ENCODE peak calls at places on chromosomes 13 and 19, in nine cellular contexts. One of them, this sample, is unnamed.

GRCh38 chr13:95455782-95456181 is 96.7 kb upstream of the CLDN10 start:
- DNase-seq in activated T-cell treated with anti-CD3 and anti-CD28 coated beads for 1 hour: no peak
- DNase-seq in EL: no peak
- DNase-seq in brain microvascular endothelial cell: no peak
- DNase-seq in Right ventricle myocardium superior: no peak
- DNase-seq in GM04503: no peak
- DNase-seq in Peyer's patch: no peak
- DNase-seq in left ventricle myocardium inferior: no peak
- DNase-seq in NB4: no peak
- DNase-seq in this sample: peak

GRCh38 chr19:35154535-35155406 is at the start of gene FXYD5:
- DNase-seq in activated T-cell treated with anti-CD3 and anti-CD28 coated beads for 1 hour: peak
- DNase-seq in EL: peak
- DNase-seq in brain microvascular endothelial cell: peak
- DNase-seq in Right ventricle myocardium superior: peak
- DNase-seq in GM04503: no peak
- DNase-seq in Peyer's patch: peak
- DNase-seq in left ventricle myocardium inferior: peak
- DNase-seq in NB4: peak
- DNase-seq in this sample: peak

GRCh38 chr13:113914333-113915011 is 50.6 kb upstream of the GAS6 start:
- DNase-seq in activated T-cell treated with anti-CD3 and anti-CD28 coated beads for 1 hour: no peak
- DNase-seq in EL: no peak
- DNase-seq in brain microvascular endothelial cell: no peak
- DNase-seq in Right ventricle myocardium superior: no peak
- DNase-seq in GM04503: no peak
- DNase-seq in Peyer's patch: no peak
- DNase-seq in left ventricle myocardium inferior: no peak
- DNase-seq in NB4: no peak
- DNase-seq in this sample: no peak

GRCh38 chr19:5680083-5680436 is 256 bp downstream of the MICOS13 start:
- DNase-seq in activated T-cell treated with anti-CD3 and anti-CD28 coated beads for 1 hour: no peak
- DNase-seq in EL: peak
- DNase-seq in brain microvascular endothelial cell: peak
- DNase-seq in Right ventricle myocardium superior: peak
- DNase-seq in GM04503: no peak
- DNase-seq in Peyer's patch: peak
- DNase-seq in left ventricle myocardium inferior: no peak
- DNase-seq in NB4: no peak
- DNase-seq in this sample: no peak

GRCh38 chr19:44587863-44588752 is 25.3 kb upstream of the IGSF23 start:
- DNase-seq in activated T-cell treated with anti-CD3 and anti-CD28 coated beads for 1 hour: no peak
- DNase-seq in EL: peak
- DNase-seq in brain microvascular endothelial cell: peak
- DNase-seq in Right ventricle myocardium superior: no peak
- DNase-seq in GM04503: peak
- DNase-seq in Peyer's patch: no peak
- DNase-seq in left ventricle myocardium inferior: no peak
- DNase-seq in NB4: peak
- DNase-seq in this sample: peak

GRCh38 chr13:106299616-106300015 is 235.8 kb downstream of the EFNB2 start:
- DNase-seq in activated T-cell treated with anti-CD3 and anti-CD28 coated beads for 1 hour: no peak
- DNase-seq in EL: no peak
- DNase-seq in brain microvascular endothelial cell: no peak
- DNase-seq in Right ventricle myocardium superior: no peak
- DNase-seq in GM04503: no peak
- DNase-seq in Peyer's patch: no peak
- DNase-seq in left ventricle myocardium inferior: no peak
- DNase-seq in NB4: peak
- DNase-seq in this sample: no peak

GRCh38 chr13:26382843-26383242 is 128.9 kb downstream of the CDK8 start:
- DNase-seq in activated T-cell treated with anti-CD3 and anti-CD28 coated beads for 1 hour: no peak
- DNase-seq in EL: no peak
- DNase-seq in brain microvascular endothelial cell: no peak
- DNase-seq in Right ventricle myocardium superior: no peak
- DNase-seq in GM04503: no peak
- DNase-seq in Peyer's patch: no peak
- DNase-seq in left ventricle myocardium inferior: no peak
- DNase-seq in NB4: no peak
- DNase-seq in this sample: no peak

GRCh38 chr13:43054803-43055802 is 31.7 kb downstream of the DNAJC15 start:
- DNase-seq in activated T-cell treated with anti-CD3 and anti-CD28 coated beads for 1 hour: no peak
- DNase-seq in EL: peak
- DNase-seq in brain microvascular endothelial cell: peak
- DNase-seq in Right ventricle myocardium superior: no peak
- DNase-seq in GM04503: no peak
- DNase-seq in Peyer's patch: no peak
- DNase-seq in left ventricle myocardium inferior: no peak
- DNase-seq in NB4: no peak
- DNase-seq in this sample: peak

GRCh38 chr13:40161931-40162330 is 504.5 kb downstream of the FOXO1 start:
- DNase-seq in activated T-cell treated with anti-CD3 and anti-CD28 coated beads for 1 hour: no peak
- DNase-seq in EL: no peak
- DNase-seq in brain microvascular endothelial cell: no peak
- DNase-seq in Right ventricle myocardium superior: no peak
- DNase-seq in GM04503: no peak
- DNase-seq in Peyer's patch: no peak
- DNase-seq in left ventricle myocardium inferior: no peak
- DNase-seq in NB4: no peak
- DNase-seq in this sample: no peak